ENCODE peak calls at places on chromosome 6, in seven cellular contexts. B is psoas muscle; Z is SK-MEL-5; H is H4; U is GM04504; M is CD4-positive, alpha-beta T cell; V is activated CD4-positive, alpha-beta T cell treated with anti-CD3 and anti-CD28 coated beads, Interleukin-2, amount 50 U/mL, for 1 hour. I is an unnamed sample.

GRCh38 chr6:127547909-127548649 is 28.9 kb upstream of the C6orf58 start:
- DNase-seq in B (no peak), H (peak), Z (peak), V (no peak), M (no peak), U (no peak), I (no peak)

GRCh38 chr6:3366596-3367413 is 90.0 kb downstream of the SLC22A23 start:
- DNase-seq in V (no peak), B (no peak), H (no peak), M (no peak), U (no peak), Z (no peak), I (no peak)

GRCh38 chr6:4155848-4156466 is 20.6 kb upstream of the ECI2 start:
- DNase-seq in Z (peak), M (peak), U (peak), H (peak), B (peak), V (peak), I (peak)

GRCh38 chr6:167532410-167533294 is 207.8 kb downstream of the TTLL2 start:
- DNase-seq in Z (peak), H (no peak), M (no peak), B (no peak), U (no peak), V (no peak), I (no peak)

GRCh38 chr6:25991785-25992412 is 29.3 kb downstream of the TRIM38 start:
- DNase-seq in V (peak), U (peak), B (peak), M (peak), Z (peak), H (peak), I (peak)

GRCh38 chr6:31125162-31125561 is 4.9 kb upstream of the CDSN start:
- DNase-seq in M (no peak), V (no peak), B (no peak), U (no peak), Z (no peak), H (no peak), I (no peak)

GRCh38 chr6:144712541-144712940 is 427.4 kb downstream of the UTRN start:
- DNase-seq in B (no peak), V (no peak), M (no peak), H (no peak), U (peak), Z (no peak), I (no peak)

GRCh38 chr6:20669571-20670314 is 135.5 kb downstream of the CDKAL1 start:
- DNase-seq in V (no peak), M (no peak), H (no peak), U (no peak), B (no peak), Z (no peak), I (no peak)

GRCh38 chr6:111441678-111442243 is 41.3 kb downstream of the REV3L start:
- DNase-seq in Z (no peak), M (no peak), U (no peak), H (no peak), V (no peak), B (no peak), I (no peak)

GRCh38 chr6:135037541-135037940 is 17.1 kb downstream of the HBS1L start:
- DNase-seq in U (no peak), V (no peak), H (no peak), B (no peak), M (no peak), Z (no peak), I (no peak)

GRCh38 chr6:156984178-156984738 is 207.1 kb downstream of the ARID1B start:
- DNase-seq in Z (no peak), H (no peak), B (no peak), M (no peak), U (no peak), V (no peak), I (no peak)

GRCh38 chr6:16676978-16677377 is 84.3 kb downstream of the ATXN1 start:
- DNase-seq in V (no peak), M (no peak), U (peak), H (peak), B (peak), Z (no peak), I (no peak)

GRCh38 chr6:108651781-108652227 is 91.1 kb downstream of the FOXO3 start:
- DNase-seq in M (no peak), Z (no peak), B (peak), H (no peak), V (no peak), U (peak), I (no peak)

GRCh38 chr6:144190593-144190992 is 40.3 kb downstream of the STX11 start:
- DNase-seq in B (peak), Z (no peak), M (no peak), U (peak), V (no peak), H (no peak), I (no peak)

GRCh38 chr6:138272543-138273305 is 54.4 kb upstream of the PBOV1 start:
- DNase-seq in V (no peak), H (no peak), U (no peak), M (no peak), Z (no peak), B (no peak), I (no peak)

GRCh38 chr6:24194968-24195700 is 69.1 kb downstream of the NRSN1 start:
- DNase-seq in V (no peak), M (no peak), Z (peak), U (no peak), B (no peak), H (no peak), I (no peak)

GRCh38 chr6:89611666-89612065 is 26.9 kb downstream of the LYRM2 start:
- DNase-seq in H (no peak), Z (peak), M (no peak), B (no peak), U (no peak), V (no peak), I (no peak)

GRCh38 chr6:112429226-112429625 is 82.1 kb downstream of the RFPL4B start:
- DNase-seq in M (no peak), B (no peak), U (no peak), H (peak), Z (peak), V (no peak), I (no peak)

GRCh38 chr6:106574729-106575458 is 54.4 kb downstream of the RTN4IP1 start:
- DNase-seq in Z (peak), B (peak), V (no peak), U (peak), H (peak), M (no peak), I (no peak)

GRCh38 chr6:106107043-106107613 is 21.0 kb downstream of the PRDM1 start:
- DNase-seq in B (no peak), U (no peak), H (no peak), V (no peak), Z (no peak), M (no peak), I (no peak)

GRCh38 chr6:5205877-5206840 is 54.6 kb downstream of the LYRM4 start:
- DNase-seq in Z (peak), B (peak), H (peak), V (no peak), U (peak), M (no peak), I (no peak)

GRCh38 chr6:29845405-29846006 is 17.9 kb downstream of the HLA-G start:
- DNase-seq in Z (no peak), V (no peak), H (peak), U (no peak), B (no peak), M (no peak), I (no peak)

GRCh38 chr6:87092435-87092834 is 2.5 kb downstream of the CGA start:
- DNase-seq in B (no peak), U (no peak), Z (no peak), V (no peak), H (no peak), M (no peak), I (no peak)

GRCh38 chr6:10084276-10084993 is 330.4 kb downstream of the TFAP2A start:
- DNase-seq in H (no peak), V (no peak), M (no peak), Z (peak), B (no peak), U (no peak), I (no peak)

GRCh38 chr6:102197211-102197610 is 803.7 kb downstream of the GRIK2 start:
- DNase-seq in U (no peak), H (no peak), M (no peak), V (no peak), B (no peak), Z (no peak), I (no peak)

GRCh38 chr6:157760589-157761330 is 62.3 kb upstream of the SNX9 start:
- DNase-seq in V (peak), U (peak), Z (no peak), H (no peak), B (no peak), M (no peak), I (peak)

GRCh38 chr6:27753668-27754407 is 158.4 kb downstream of the OR2B2 start:
- DNase-seq in M (peak), V (peak), H (peak), Z (peak), U (peak), B (peak), I (no peak)

GRCh38 chr6:129281173-129281796 is 398.3 kb downstream of the LAMA2 start:
- DNase-seq in H (no peak), V (no peak), Z (no peak), U (no peak), M (no peak), B (no peak), I (no peak)

I was measured in osteocyte.